ENCODE peak calls at places on chromosomes 7 and 10, in ten cellular contexts. K is left ventricle myocardium superior; O is mucosa of descending colon; X is activated T-cell treated with anti-CD3 and anti-CD28 coated beads, Interleukin-2, amount 50 U/mL, for 72 hours; D is activated naive CD8-positive, alpha-beta T cell treated with anti-CD3 and anti-CD28 coated beads for 36 hours; A is transverse colon; N is NCI-H524; L is CD4-positive, CD25-positive, alpha-beta regulatory T cell; G is EH; Q is GM12865. U is an unnamed sample.

GRCh38 chr7:88217675-88218427 is 2.0 kb downstream of the SRI start:
- DNase-seq in K (no peak), O (no peak), X (no peak), D (no peak), A (no peak), N (no peak), L (peak; percentile 16), G (no peak), Q (peak; percentile 92), U (peak; percentile 83)

GRCh38 chr10:132110091-132110490 is 44.3 kb downstream of the JAKMIP3 start:
- DNase-seq in K (no peak), O (no peak), X (no peak), D (no peak), A (no peak), N (peak; percentile 6), L (no peak), G (no peak), Q (no peak), U (no peak)

GRCh38 chr7:5872326-5872725 is 8.3 kb upstream of the OCM start:
- DNase-seq in K (no peak), O (no peak), X (no peak), D (no peak), A (no peak), N (no peak), L (no peak), G (peak; percentile 18), Q (no peak), U (no peak)

GRCh38 chr7:87100326-87100725 is 40.9 kb upstream of the ELAPOR2 start:
- DNase-seq in K (no peak), O (no peak), X (no peak), D (no peak), A (no peak), N (no peak), L (no peak), G (no peak), Q (no peak), U (no peak)

GRCh38 chr10:20466731-20467130 is 430.4 kb downstream of the NEBL start:
- DNase-seq in K (no peak), O (no peak), X (no peak), D (no peak), A (no peak), N (no peak), L (no peak), G (no peak), Q (no peak), U (no peak)

GRCh38 chr10:104337527-104337984 is 709 bp downstream of the ITPRIP start:
- DNase-seq in K (peak; percentile 61), O (peak; percentile 50), X (no peak), D (no peak), A (peak; percentile 63), N (no peak), L (no peak), G (peak; percentile 49), Q (peak; percentile 73), U (no peak)

GRCh38 chr10:128898133-128898915 is 568.7 kb upstream of the MGMT start:
- DNase-seq in K (peak; percentile 47), O (no peak), X (no peak), D (no peak), A (no peak), N (no peak), L (no peak), G (no peak), Q (no peak), U (no peak)

GRCh38 chr10:59303018-59303417 is 59.3 kb downstream of the FAM13C start:
- DNase-seq in K (no peak), O (no peak), X (no peak), D (no peak), A (no peak), N (no peak), L (no peak), G (no peak), Q (no peak), U (no peak)

GRCh38 chr7:54349259-54349658 is 192.9 kb upstream of the VSTM2A start:
- DNase-seq in K (no peak), O (no peak), X (no peak), D (no peak), A (no peak), N (no peak), L (no peak), G (no peak), Q (no peak), U (no peak)